ENCODE peak calls at places on chromosome 3, in ten cellular contexts. One of them, this sample, is unnamed.

GRCh38 chr3:4994823-4995499 is 15.7 kb downstream of the BHLHE40 start:
- DNase-seq in CD4-positive, alpha-beta memory T cell: no peak
- DNase-seq in GDM1: no peak
- DNase-seq in HT1080: peak; percentile 94
- DNase-seq in RPMI8226: no peak
- DNase-seq in lung microvascular endothelial cell: peak; percentile 65
- DNase-seq in HEK293T: no peak
- DNase-seq in NCI-H1436: no peak
- DNase-seq in AG09319: peak; percentile 64
- DNase-seq in fibroblast of mammary gland: peak; percentile 95
- DNase-seq in this sample: no peak

GRCh38 chr3:188178293-188178950 is 24.5 kb downstream of the LPP start:
- DNase-seq in CD4-positive, alpha-beta memory T cell: no peak
- DNase-seq in GDM1: no peak
- DNase-seq in HT1080: no peak
- DNase-seq in RPMI8226: no peak
- DNase-seq in lung microvascular endothelial cell: peak; percentile 44
- DNase-seq in HEK293T: no peak
- DNase-seq in NCI-H1436: no peak
- DNase-seq in AG09319: no peak
- DNase-seq in fibroblast of mammary gland: no peak
- DNase-seq in this sample: no peak

GRCh38 chr3:171950373-171950772 is 89.0 kb upstream of the FNDC3B start:
- DNase-seq in CD4-positive, alpha-beta memory T cell: no peak
- DNase-seq in GDM1: peak; percentile 5
- DNase-seq in HT1080: peak; percentile 85
- DNase-seq in RPMI8226: no peak
- DNase-seq in lung microvascular endothelial cell: peak; percentile 29
- DNase-seq in HEK293T: peak; percentile 24
- DNase-seq in NCI-H1436: no peak
- DNase-seq in AG09319: no peak
- DNase-seq in fibroblast of mammary gland: peak; percentile 49
- DNase-seq in this sample: no peak

GRCh38 chr3:142929109-142929508 is 34.4 kb downstream of the PAQR9 start:
- DNase-seq in CD4-positive, alpha-beta memory T cell: no peak
- DNase-seq in GDM1: peak; percentile 47
- DNase-seq in HT1080: peak; percentile 48
- DNase-seq in RPMI8226: peak; percentile 72
- DNase-seq in lung microvascular endothelial cell: peak; percentile 27
- DNase-seq in HEK293T: peak; percentile 83
- DNase-seq in NCI-H1436: peak; percentile 53
- DNase-seq in AG09319: peak; percentile 2
- DNase-seq in fibroblast of mammary gland: peak; percentile 54
- DNase-seq in this sample: no peak

GRCh38 chr3:169666501-169667379 is 3.2 kb upstream of the MECOM start:
- DNase-seq in CD4-positive, alpha-beta memory T cell: no peak
- DNase-seq in GDM1: no peak
- DNase-seq in HT1080: no peak
- DNase-seq in RPMI8226: no peak
- DNase-seq in lung microvascular endothelial cell: no peak
- DNase-seq in HEK293T: no peak
- DNase-seq in NCI-H1436: no peak
- DNase-seq in AG09319: no peak
- DNase-seq in fibroblast of mammary gland: no peak
- DNase-seq in this sample: no peak

GRCh38 chr3:186917660-186918312 is 12.5 kb upstream of the ST6GAL1 start:
- DNase-seq in CD4-positive, alpha-beta memory T cell: no peak
- DNase-seq in GDM1: no peak
- DNase-seq in HT1080: no peak
- DNase-seq in RPMI8226: no peak
- DNase-seq in lung microvascular endothelial cell: no peak
- DNase-seq in HEK293T: no peak
- DNase-seq in NCI-H1436: no peak
- DNase-seq in AG09319: no peak
- DNase-seq in fibroblast of mammary gland: no peak
- DNase-seq in this sample: no peak

GRCh38 chr3:196150481-196150880 is 60.7 kb downstream of the ZDHHC19 start:
- DNase-seq in CD4-positive, alpha-beta memory T cell: no peak
- DNase-seq in GDM1: no peak
- DNase-seq in HT1080: no peak
- DNase-seq in RPMI8226: peak; percentile 22
- DNase-seq in lung microvascular endothelial cell: no peak
- DNase-seq in HEK293T: no peak
- DNase-seq in NCI-H1436: no peak
- DNase-seq in AG09319: no peak
- DNase-seq in fibroblast of mammary gland: no peak
- DNase-seq in this sample: no peak

GRCh38 chr3:20043398-20043797 is 3.2 kb downstream of the KAT2B start:
- DNase-seq in CD4-positive, alpha-beta memory T cell: peak; percentile 62
- DNase-seq in GDM1: peak; percentile 18
- DNase-seq in HT1080: peak; percentile 21
- DNase-seq in RPMI8226: peak; percentile 94
- DNase-seq in lung microvascular endothelial cell: peak; percentile 44
- DNase-seq in HEK293T: no peak
- DNase-seq in NCI-H1436: no peak
- DNase-seq in AG09319: no peak
- DNase-seq in fibroblast of mammary gland: peak; percentile 49
- DNase-seq in this sample: no peak

GRCh38 chr3:118782755-118783202 is 251.9 kb downstream of the IGSF11 start:
- DNase-seq in CD4-positive, alpha-beta memory T cell: no peak
- DNase-seq in GDM1: no peak
- DNase-seq in HT1080: peak; percentile 76
- DNase-seq in RPMI8226: no peak
- DNase-seq in lung microvascular endothelial cell: no peak
- DNase-seq in HEK293T: no peak
- DNase-seq in NCI-H1436: no peak
- DNase-seq in AG09319: no peak
- DNase-seq in fibroblast of mammary gland: no peak
- DNase-seq in this sample: no peak

This sample was measured in stimulated activated CD4-positive, alpha-beta T cell treated with anti-CD3 and anti-CD28 coated beads, Interleukin-1b, Interleukin-23, amount 100 ng/mL, for 1 hour.